ENCODE peak calls at places on chromosome 16, in six cellular contexts. W is testis, I is prostate gland, V is A549, L is stomach, X is esophagus muscularis mucosa. T is an unnamed sample. For H3K4me1, the result is how much of the 10 kb centered on the place peaks cover.

GRCh38 chr16:24255446-24256352 is at the start of gene CACNG3:
- DNase-seq in W (peak), I (peak), V (peak), L (no peak), X (no peak), T (peak)

GRCh38 chr16:88478889-88479794 is 26.1 kb downstream of the ZFPM1 start:
- DNase-seq in W (peak), I (no peak), V (no peak), L (peak), X (no peak), T (peak)

GRCh38 chr16:70777973-70778406 is 23.0 kb downstream of the VAC14 start:
- DNase-seq in W (no peak), I (peak), V (peak), L (no peak), X (no peak), T (no peak)

GRCh38 chr16:66081967-66082366 is 284.5 kb upstream of the CDH5 start:
- DNase-seq in W (no peak), I (no peak), V (peak), L (no peak), X (peak), T (no peak)

GRCh38 chr16:89422905-89423630 is 67.3 kb downstream of the ANKRD11 start:
- DNase-seq in W (no peak), I (no peak), V (no peak), L (no peak), X (no peak), T (no peak)

GRCh38 chr16:50822671-50823070 is 80.8 kb downstream of the CYLD start:
- DNase-seq in W (no peak), I (no peak), V (no peak), L (no peak), X (no peak), T (no peak)

GRCh38 chr16:23587726-23588125 is 8.4 kb downstream of the NDUFAB1 start:
- DNase-seq in W (no peak), I (no peak), V (no peak), L (no peak), X (no peak), T (no peak)

GRCh38 chr16:88905563-88905962 is 39.1 kb upstream of the PABPN1L start:
- DNase-seq in W (peak), I (no peak), V (peak), L (no peak), X (no peak), T (no peak)

GRCh38 chr16:35480361-35480760 is 2020.9 kb downstream of the TP53TG3F start:
- DNase-seq in W (no peak), I (no peak), V (no peak), L (no peak), X (no peak), T (no peak)

GRCh38 chr16:51500306-51500705 is 349.2 kb upstream of the SALL1 start:
- DNase-seq in W (no peak), I (no peak), V (peak), L (no peak), X (no peak), T (no peak)

GRCh38 chr16:31696968-31697743 is 169.5 kb downstream of the AHSP start:
- DNase-seq in W (no peak), I (no peak), V (peak), L (no peak), X (peak), T (no peak)

GRCh38 chr16:11326084-11326736 is 19.0 kb upstream of the RMI2 start:
- DNase-seq in W (no peak), I (no peak), V (no peak), L (no peak), X (no peak), T (no peak)
- H3K4me1 ChIP-seq in W (under half), I (under half), V (under half), L (under half), X (under half), T (under half)

GRCh38 chr16:72938426-72939164 is 109.3 kb downstream of the ZFHX3 start:
- DNase-seq in W (peak), I (peak), V (peak), L (peak), X (peak), T (peak)

GRCh38 chr16:72937360-72937759 is 110.6 kb downstream of the ZFHX3 start:
- DNase-seq in W (no peak), I (no peak), V (no peak), L (no peak), X (no peak), T (no peak)

GRCh38 chr16:72939247-72939646 is 108.7 kb downstream of the ZFHX3 start:
- DNase-seq in W (no peak), I (peak), V (peak), L (no peak), X (no peak), T (peak)

GRCh38 chr16:72936408-72936807 is 111.5 kb downstream of the ZFHX3 start:
- DNase-seq in W (no peak), I (no peak), V (no peak), L (no peak), X (no peak), T (no peak)

GRCh38 chr16:72937916-72938315 is 110.0 kb downstream of the ZFHX3 start:
- DNase-seq in W (no peak), I (no peak), V (no peak), L (no peak), X (no peak), T (no peak)
- H3K27ac ChIP-seq in W (no peak), I (peak), V (peak), L (no peak), X (peak), T (peak)

GRCh38 chr16:11498683-11499082 is 88.0 kb downstream of the LITAF start:
- DNase-seq in W (no peak), I (no peak), V (no peak), L (no peak), X (no peak), T (no peak)
- TF ChIP-seq POLR2A in W (no peak), I (no peak), V (no peak), L (no peak), X (no peak), T (no peak)

GRCh38 chr16:8867483-8868271 is 1.1 kb downstream of the CARHSP1 start:
- DNase-seq in W (peak), I (no peak), V (no peak), L (peak), X (no peak), T (peak)
- H3K4me1 ChIP-seq in W (under half), I (under half), V (half or more), L (under half), X (half or more), T (half or more)

GRCh38 chr16:87329436-87330256 is 12.5 kb upstream of the C16orf95 start:
- DNase-seq in W (no peak), I (no peak), V (no peak), L (no peak), X (no peak), T (no peak)

GRCh38 chr16:87330257-87330624 is 13.0 kb upstream of the C16orf95 start:
- DNase-seq in W (no peak), I (no peak), V (no peak), L (no peak), X (no peak), T (no peak)

GRCh38 chr16:87326151-87326571 is 9.0 kb upstream of the C16orf95 start:
- DNase-seq in W (no peak), I (no peak), V (no peak), L (no peak), X (no peak), T (no peak)

GRCh38 chr16:87328846-87329245 is 11.7 kb upstream of the C16orf95 start:
- DNase-seq in W (no peak), I (no peak), V (no peak), L (no peak), X (no peak), T (peak)

DNA sequence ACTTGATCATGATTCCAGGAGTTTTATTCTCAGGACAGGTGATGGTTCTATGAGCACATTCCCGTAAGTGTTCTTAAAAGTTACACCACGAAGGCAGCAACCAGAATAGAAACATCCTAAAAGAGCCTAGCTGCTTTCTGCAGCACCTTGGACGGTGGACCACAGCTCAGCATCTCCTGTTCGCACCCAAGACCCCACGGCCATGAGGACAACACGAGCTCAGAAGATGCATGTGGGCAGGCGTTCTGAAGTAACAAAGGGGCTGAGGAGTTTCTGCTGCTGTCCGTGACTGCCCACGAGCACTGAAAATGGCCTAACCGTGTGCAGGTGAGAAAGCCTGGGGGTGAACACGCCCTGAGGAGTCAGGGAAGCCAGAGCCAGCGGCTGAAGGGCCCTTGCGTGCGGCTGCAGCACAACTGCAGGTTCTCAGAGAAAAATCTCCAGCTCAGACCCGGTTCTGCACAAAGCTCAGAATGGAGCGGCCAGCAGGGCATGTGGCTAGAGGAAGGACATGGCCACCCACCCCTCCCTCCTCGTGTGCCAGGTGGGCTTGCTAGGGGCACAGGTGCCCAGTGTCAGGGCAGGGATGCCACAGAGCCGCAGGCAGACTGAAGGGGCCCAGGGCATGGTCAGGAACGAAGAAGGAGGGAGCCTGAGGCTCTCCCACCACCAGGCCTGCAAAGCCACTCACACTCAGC is 10.8 kb upstream of the C16orf95 start:
- DNase-seq in W (no peak), I (no peak), V (no peak), L (no peak), X (no peak), T (no peak)
- H3K27ac ChIP-seq in W (no peak), I (no peak), V (no peak), L (no peak), X (peak), T (no peak)

DNA sequence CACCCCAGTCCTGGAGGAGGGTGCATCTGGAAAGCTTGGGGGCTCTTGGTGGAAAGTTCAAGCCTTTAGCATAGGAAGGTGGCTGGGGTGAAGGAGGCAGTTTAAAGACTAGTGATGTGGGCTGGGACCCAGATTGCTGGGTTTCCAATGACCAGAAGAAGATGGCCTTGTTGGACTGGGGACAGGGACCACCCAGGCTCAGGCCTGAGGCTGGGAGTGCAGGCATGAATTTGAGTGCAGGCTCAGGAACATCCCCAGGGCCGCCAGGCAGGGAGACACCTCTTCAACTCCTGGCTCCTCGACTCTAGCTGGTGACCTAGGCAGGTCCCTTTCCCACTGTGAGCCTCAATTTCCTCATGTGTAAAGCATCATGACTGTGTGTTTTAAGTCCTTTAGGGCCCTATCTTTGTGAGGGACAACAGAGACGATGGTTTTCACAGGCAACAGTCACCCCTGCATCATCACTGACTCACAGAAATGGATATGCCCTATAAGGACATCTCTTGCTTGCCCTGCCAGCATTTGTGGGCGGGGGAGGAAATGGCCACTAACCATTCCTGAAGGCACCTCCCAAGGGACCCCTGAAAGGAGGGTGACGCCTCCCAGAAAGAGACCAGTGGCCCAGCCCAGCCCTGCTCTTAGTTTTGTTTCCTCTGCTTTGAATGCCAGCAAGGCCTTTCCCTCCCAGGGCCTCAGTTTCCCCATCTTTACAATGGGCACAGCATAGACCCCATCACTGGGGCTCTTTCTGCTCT is 11.1 kb downstream of the NLRC5 start:
- DNase-seq in W (no peak), I (no peak), V (peak), L (peak), X (no peak), T (peak)
- TF ChIP-seq POLR2A in W (no peak), I (no peak), V (no peak), L (no peak), X (no peak), T (no peak)

DNA sequence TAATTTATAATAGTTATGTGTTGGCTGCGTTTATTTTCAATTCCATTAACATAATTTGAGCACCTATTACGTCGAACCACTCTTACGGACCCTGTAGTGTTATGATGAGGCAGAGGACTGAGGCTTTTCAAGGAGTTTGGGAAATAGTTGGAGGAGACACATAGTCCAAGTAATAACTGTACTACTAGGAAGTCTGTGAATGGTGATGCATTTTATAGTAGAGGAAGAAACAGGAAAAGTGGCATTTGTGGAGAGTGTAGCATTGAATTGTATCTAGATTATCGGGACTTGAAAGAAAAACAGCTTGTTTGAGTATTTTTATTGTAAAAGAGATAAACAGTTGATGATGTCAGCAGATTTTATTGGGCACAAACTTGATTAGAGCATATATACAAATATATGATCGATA is 1.7 kb downstream of the NFATC3 start:
- DNase-seq in W (no peak), I (no peak), V (no peak), L (no peak), X (no peak), T (no peak)
- H3K4me1 ChIP-seq in W (under half), I (under half), V (under half), L (half or more), X (half or more), T (half or more)

DNA sequence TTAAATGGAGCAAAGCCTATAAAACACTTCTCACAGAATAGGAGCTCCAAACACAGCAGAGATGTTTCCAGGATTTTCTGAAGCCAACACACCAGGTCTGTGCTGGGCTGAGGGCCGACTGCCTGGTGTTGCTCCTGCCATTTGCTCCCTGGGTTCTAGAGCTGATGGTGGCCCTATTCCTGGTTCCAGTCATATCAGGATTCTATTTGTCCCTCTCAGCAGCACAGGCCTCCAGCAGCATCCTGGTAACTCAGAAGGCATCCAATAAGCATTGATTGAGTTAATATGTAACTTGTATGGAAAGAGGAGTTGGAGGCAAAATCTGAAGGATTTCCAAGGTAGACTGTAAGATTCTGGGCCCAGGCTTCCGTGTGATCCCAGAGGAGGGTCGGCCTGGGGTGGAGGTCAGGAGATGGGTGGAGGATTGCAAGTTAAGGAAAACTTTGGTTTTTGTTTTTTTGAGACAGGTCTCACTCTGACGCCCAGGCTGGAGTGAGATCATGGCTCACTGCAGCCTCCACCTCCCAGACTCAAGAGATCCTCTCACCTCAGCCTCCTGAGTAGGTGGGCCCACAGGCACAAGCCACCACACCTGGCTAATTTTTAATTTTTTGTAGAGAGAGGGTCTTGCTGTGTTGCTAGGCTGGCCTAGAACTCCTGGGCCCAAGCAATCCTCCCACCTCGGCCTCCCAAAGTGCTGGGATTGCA is 5.7 kb downstream of the NUPR1 start:
- DNase-seq in W (no peak), I (no peak), V (no peak), L (no peak), X (no peak), T (no peak)
- H3K27ac ChIP-seq in W (peak), I (no peak), V (peak), L (peak), X (peak), T (peak)

T was measured in transverse colon.